ENCODE peak calls at places on chromosomes 13 and 19, in five cellular contexts. R, L, G, V and Z are unnamed samples.

GRCh38 chr13:60788156-60788829 is 391.3 kb downstream of the TDRD3 start:
- DNase-seq in R (peak), L (peak), V (no peak), G (no peak), Z (no peak)

GRCh38 chr19:30516586-30516985 is 144.4 kb downstream of the ZNF536 start:
- DNase-seq in V (no peak), R (no peak), G (no peak), L (no peak), Z (no peak)

GRCh38 chr19:50214699-50215543 is 11.5 kb downstream of the MYH14 start:
- DNase-seq in L (peak), V (no peak), G (no peak), R (no peak), Z (no peak)

GRCh38 chr13:44311011-44311481 is 62.6 kb upstream of the SERP2 start:
- DNase-seq in G (no peak), L (peak), V (peak), R (peak), Z (no peak)

GRCh38 chr13:20673711-20674110 is 29.8 kb upstream of the IL17D start:
- DNase-seq in G (no peak), L (no peak), V (no peak), R (no peak), Z (no peak)

GRCh38 chr19:51250786-51251452 is at the start of gene SIGLECL1:
- DNase-seq in G (peak), L (no peak), V (no peak), R (no peak), Z (no peak)

GRCh38 chr13:84127597-84128128 is 245.4 kb upstream of the SLITRK1 start:
- DNase-seq in L (no peak), G (no peak), V (no peak), R (no peak), Z (no peak)

GRCh38 chr19:12629215-12629614 is 18.5 kb downstream of the ZNF791 start:
- DNase-seq in G (no peak), L (no peak), R (no peak), V (no peak), Z (no peak)

GRCh38 chr13:77390391-77390790 is 63.5 kb upstream of the MYCBP2 start:
- DNase-seq in L (no peak), R (no peak), G (no peak), V (no peak), Z (no peak)

GRCh38 chr19:35355851-35356460 is 2.3 kb upstream of the FFAR3 start:
- DNase-seq in V (no peak), L (no peak), G (no peak), R (no peak), Z (no peak)

GRCh38 chr19:43561144-43561970 is 14.0 kb downstream of the XRCC1 start:
- DNase-seq in R (no peak), G (no peak), V (no peak), L (no peak), Z (peak)

GRCh38 chr19:38838208-38838985 is 6.8 kb upstream of the ECH1 start:
- DNase-seq in V (no peak), L (peak), G (no peak), R (no peak), Z (peak)

GRCh38 chr19:46896076-46896794 is 35.4 kb downstream of the ARHGAP35 start:
- DNase-seq in V (no peak), G (no peak), L (no peak), R (no peak), Z (no peak)

GRCh38 chr13:109088528-109088927 is 459.1 kb downstream of the MYO16 start:
- DNase-seq in L (no peak), R (no peak), V (no peak), G (no peak), Z (no peak)

GRCh38 chr13:102028846-102029245 is 373.0 kb downstream of the FGF14 start:
- DNase-seq in G (no peak), R (no peak), L (no peak), V (no peak), Z (no peak)

GRCh38 chr13:80828759-80829158 is 487.8 kb upstream of the SPRY2 start:
- DNase-seq in L (no peak), G (no peak), V (no peak), R (no peak), Z (no peak)

GRCh38 chr13:49053215-49053614 is 77.5 kb downstream of the FNDC3A start:
- DNase-seq in V (no peak), G (no peak), L (no peak), R (no peak), Z (peak)

GRCh38 chr19:7069904-7070226 is 362 bp downstream of the ZNF557 start:
- DNase-seq in L (no peak), R (no peak), G (no peak), V (no peak), Z (no peak)

GRCh38 chr13:98549728-98550317 is 27.1 kb downstream of the STK24 start:
- DNase-seq in L (no peak), G (no peak), R (peak), V (peak), Z (no peak)

GRCh38 chr13:46795321-46795720 is 1.6 kb downstream of the ESD start:
- DNase-seq in R (peak), G (no peak), L (no peak), V (no peak), Z (no peak)

GRCh38 chr19:1513492-1514294 is 874 bp upstream of the ADAMTSL5 start:
- DNase-seq in R (peak), V (peak), G (peak), L (peak), Z (peak)

GRCh38 chr19:41861098-41861768 is 1.2 kb downstream of the RPS19 start:
- DNase-seq in V (no peak), L (no peak), R (no peak), G (no peak), Z (no peak)

GRCh38 chr13:31046711-31047279 is 114.3 kb downstream of the TEX26 start:
- DNase-seq in R (peak), L (no peak), G (no peak), V (peak), Z (no peak)

GRCh38 chr19:23071087-23071511 is 45.7 kb upstream of the ZNF730 start:
- DNase-seq in R (peak), L (no peak), G (peak), V (peak), Z (peak)

GRCh38 chr19:55704494-55705245 is 29.6 kb downstream of the EPN1 start:
- DNase-seq in L (no peak), V (no peak), R (no peak), G (no peak), Z (no peak)

GRCh38 chr19:17026706-17027427 is at the start of gene CPAMD8:
- DNase-seq in R (no peak), G (peak), L (no peak), V (no peak), Z (no peak)

GRCh38 chr13:93345642-93346220 is 119.1 kb downstream of the GPC6 start:
- DNase-seq in V (no peak), L (no peak), G (no peak), R (peak), Z (peak)

GRCh38 chr13:96020155-96020575 is 33.0 kb downstream of the UGGT2 start:
- DNase-seq in R (peak), L (peak), V (peak), G (peak), Z (peak)

GRCh38 chr19:15525291-15525690 is 17.0 kb downstream of the CYP4F22 start:
- DNase-seq in L (no peak), G (no peak), R (no peak), V (no peak), Z (no peak)

GRCh38 chr19:14369399-14370168 is 11.7 kb upstream of the ADGRE5 start:
- DNase-seq in L (no peak), V (peak), G (no peak), R (peak), Z (no peak)

GRCh38 chr19:8253678-8254077 is 44.5 kb downstream of the CERS4 start:
- DNase-seq in V (peak), R (no peak), L (no peak), G (no peak), Z (no peak)

GRCh38 chr13:22735381-22735995 is 445.3 kb upstream of the SGCG start:
- DNase-seq in R (no peak), G (peak), L (no peak), V (no peak), Z (no peak)

DNA sequence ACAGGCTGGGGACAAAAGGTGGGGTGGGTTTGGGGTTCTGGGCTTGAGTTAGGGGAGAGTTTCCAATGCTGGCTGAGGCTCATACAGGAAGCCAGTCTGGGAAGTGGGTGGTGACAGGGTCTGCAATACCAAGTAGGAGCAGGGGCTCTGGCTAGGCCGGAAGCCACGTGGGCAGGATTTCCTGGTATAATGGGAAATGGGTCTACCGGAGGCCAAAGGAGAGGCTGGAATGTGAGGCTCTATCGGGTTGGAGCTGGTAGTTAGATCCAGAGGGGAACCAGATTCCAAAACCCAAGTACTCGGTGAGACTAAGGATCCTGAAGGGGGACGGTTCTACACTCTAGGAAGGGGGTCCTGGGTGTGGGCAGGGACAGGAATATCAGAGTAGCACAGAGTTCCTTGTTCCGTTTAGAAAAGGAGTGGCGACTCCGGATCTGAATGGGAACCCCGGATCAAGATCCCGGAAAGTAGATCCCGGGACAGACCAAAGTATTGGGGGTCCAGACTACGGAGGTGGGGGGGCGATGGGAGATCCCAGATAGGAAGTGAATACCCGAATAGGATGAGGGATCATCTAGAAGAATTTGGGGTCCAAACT is 802 bp downstream of the CDC37 start:
- DNase-seq in G (no peak), V (no peak), L (peak), R (peak), Z (no peak)
- H3K4me2 ChIP-seq in G (peak), V (peak), L (peak), R (peak), Z (peak)

GRCh38 chr13:113106666-113107065 is 1.1 kb downstream of the F7 start:
- DNase-seq in G (no peak), R (no peak), L (no peak), V (no peak), Z (no peak)
- H3K4me2 ChIP-seq in G (no peak), R (no peak), L (no peak), V (no peak), Z (no peak)

DNA sequence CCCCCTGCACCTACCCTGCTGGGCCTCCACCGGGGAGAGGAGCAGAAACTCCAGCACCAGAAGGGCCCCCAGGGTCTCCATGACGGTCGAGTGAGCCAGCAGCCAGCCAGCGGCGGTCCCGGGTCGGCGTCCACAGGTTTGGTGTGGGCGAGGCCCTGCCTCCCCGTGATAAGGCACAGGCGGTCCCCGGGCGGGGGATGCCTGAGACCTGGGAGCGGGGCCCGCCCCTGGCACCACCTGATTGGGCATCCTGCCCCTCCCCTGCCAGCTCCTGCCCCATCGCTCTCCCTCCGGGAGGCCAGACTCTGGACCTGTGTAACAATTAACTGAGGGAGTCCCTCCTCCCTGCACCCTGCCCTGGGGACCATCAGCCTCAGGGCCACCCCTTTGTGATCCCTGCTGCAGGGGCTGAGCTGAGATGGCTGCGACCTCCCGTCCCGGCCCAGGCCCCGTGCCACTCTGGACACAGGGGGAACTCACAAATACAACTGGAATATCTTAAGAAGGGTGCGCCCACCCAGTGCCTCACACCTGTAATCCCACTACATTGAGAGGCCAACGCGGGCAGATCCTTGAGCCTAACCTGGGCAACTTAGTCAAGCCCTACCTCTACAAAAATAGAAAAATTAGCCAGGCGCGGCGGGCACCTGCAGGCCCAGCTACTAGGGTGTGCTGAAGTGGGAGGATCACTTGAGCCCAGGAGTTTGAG is at the start of gene SMIM24:
- DNase-seq in V (no peak), R (no peak), G (no peak), L (no peak), Z (no peak)
- H3K4me2 ChIP-seq in V (no peak), R (no peak), G (no peak), L (no peak), Z (no peak)

DNA sequence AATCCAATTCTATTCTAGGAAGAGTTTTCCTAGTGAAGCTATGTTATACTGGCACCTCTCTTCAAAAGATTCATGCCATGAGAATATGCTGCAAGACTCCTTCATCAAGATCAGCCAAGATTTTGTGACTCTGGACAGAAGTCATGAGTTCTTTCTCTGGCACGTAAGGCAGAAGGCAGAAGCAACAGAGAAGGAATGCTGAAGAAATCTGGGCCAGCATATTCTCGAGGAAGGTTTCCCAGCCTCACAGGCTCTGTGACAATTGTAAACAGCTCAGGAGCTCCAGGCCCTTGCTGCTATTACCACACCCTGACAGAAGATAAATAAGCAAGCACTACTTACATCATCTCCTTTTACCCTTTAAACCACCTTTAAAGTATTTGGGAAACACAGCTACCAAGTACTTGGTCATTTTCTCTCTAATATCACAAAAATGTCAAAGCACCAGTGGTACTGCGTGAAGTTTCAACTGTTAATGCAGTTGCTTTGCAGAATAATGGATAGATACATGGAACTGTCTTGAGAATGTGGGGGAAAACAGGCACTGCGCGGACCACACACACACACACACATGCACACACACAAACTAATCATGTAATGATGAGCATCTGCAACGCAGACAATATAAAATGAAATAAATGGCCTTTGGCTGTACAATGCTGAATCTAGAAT is 55.4 kb downstream of the INTS6 start:
- DNase-seq in R (peak), L (no peak), G (no peak), V (peak), Z (peak)
- H3K4me2 ChIP-seq in R (peak), L (no peak), G (no peak), V (peak), Z (peak)

GRCh38 chr13:39091586-39091985 is 53.3 kb downstream of the NHLRC3 start:
- DNase-seq in G (no peak), V (no peak), L (no peak), R (no peak), Z (no peak)
- H3K4me2 ChIP-seq in G (no peak), V (no peak), L (no peak), R (no peak), Z (no peak)

GRCh38 chr19:48658483-48658882 is 12.5 kb upstream of the CA11 start:
- DNase-seq in R (no peak), L (no peak), G (no peak), V (no peak), Z (no peak)

GRCh38 chr19:48660854-48661731 is 11.7 kb downstream of the NTN5 start:
- DNase-seq in V (peak), R (peak), G (peak), L (peak), Z (peak)

GRCh38 chr19:48659768-48660167 is 13.0 kb downstream of the NTN5 start:
- DNase-seq in R (no peak), L (no peak), G (no peak), V (no peak), Z (peak)

GRCh38 chr19:48654299-48655059 is 8.5 kb upstream of the CA11 start:
- DNase-seq in R (peak), L (no peak), G (no peak), V (no peak), Z (no peak)

DNA sequence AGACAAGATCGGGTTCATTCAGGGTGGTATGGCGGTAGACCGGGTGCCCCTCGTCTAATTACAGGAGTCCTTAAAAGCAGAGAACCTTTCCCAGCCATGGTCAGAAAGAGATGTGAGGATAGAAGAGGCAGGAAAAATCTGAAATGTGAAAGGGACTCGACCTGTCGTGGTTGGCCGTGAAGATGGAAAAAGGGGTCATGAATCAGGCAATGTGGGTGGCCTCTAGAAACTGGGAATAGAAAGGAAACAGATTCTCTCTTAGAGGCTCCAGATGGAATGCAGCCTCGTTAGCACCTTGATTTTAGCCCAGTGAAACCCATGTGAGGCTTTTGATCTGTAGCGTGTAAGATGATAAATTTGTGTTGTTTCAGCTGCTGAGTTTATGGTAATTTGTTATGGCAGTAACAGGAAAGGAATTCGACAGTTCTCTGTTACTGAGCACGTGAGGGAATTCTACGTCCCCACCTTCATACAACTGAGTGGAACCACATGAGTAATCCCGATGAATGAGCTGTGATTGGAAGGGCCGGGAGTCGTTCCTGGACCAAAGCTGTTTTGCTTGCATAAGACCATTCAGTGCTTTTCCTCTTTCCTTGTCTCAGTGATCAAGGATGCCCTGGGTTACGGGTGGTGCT is 11.0 kb upstream of the CA11 start:
- DNase-seq in R (peak), V (peak), G (no peak), L (peak), Z (peak)
- H3K4me2 ChIP-seq in R (no peak), V (peak), G (no peak), L (no peak), Z (no peak)